ENCODE peak calls at places on chromosome 6, in eight cellular contexts. E, D, B, H, C, G, Z and S are unnamed samples.

GRCh38 chr6:158060447-158061360 is 79.0 kb downstream of the SYNJ2 start:
- DNase-seq in E (peak; percentile 82), D (no peak), Z (peak; percentile 53), G (no peak), B (peak; percentile 66), H (peak; percentile 96), C (peak; percentile 82), S (peak; percentile 50)

GRCh38 chr6:86856937-86857563 is 80.3 kb upstream of the HTR1E start:
- DNase-seq in E (peak; percentile 9), H (no peak), G (no peak), C (no peak), B (peak; percentile 23), D (no peak), Z (peak; percentile 55), S (peak; percentile 52)

GRCh38 chr6:41371992-41372525 is 36.7 kb downstream of the NCR2 start:
- DNase-seq in G (no peak), H (no peak), E (no peak), Z (peak; percentile 25), B (peak; percentile 18), D (no peak), C (peak; percentile 49), S (no peak)

GRCh38 chr6:16168858-16169257 is 40.0 kb downstream of the MYLIP start:
- DNase-seq in H (no peak), E (no peak), C (peak; percentile 39), Z (peak; percentile 26), D (no peak), G (no peak), B (no peak), S (peak; percentile 60)

GRCh38 chr6:121521164-121521555 is 85.7 kb downstream of the GJA1 start:
- DNase-seq in E (no peak), Z (no peak), C (peak; percentile 70), G (no peak), H (no peak), D (no peak), B (no peak), S (peak; percentile 88)

GRCh38 chr6:40996591-40997247 is 42.3 kb downstream of the UNC5CL start:
- DNase-seq in H (no peak), B (peak; percentile 38), C (peak; percentile 71), Z (peak; percentile 47), G (no peak), D (no peak), E (no peak), S (no peak)

GRCh38 chr6:1368940-1369339 is 20.4 kb upstream of the FOXF2 start:
- DNase-seq in B (no peak), E (no peak), H (no peak), G (no peak), C (no peak), D (no peak), Z (no peak), S (no peak)

GRCh38 chr6:52840763-52841585 is at the start of gene GSTA5:
- DNase-seq in B (no peak), G (no peak), H (no peak), D (no peak), Z (no peak), E (no peak), C (no peak), S (peak; percentile 64)

GRCh38 chr6:44715925-44716324 is 328.4 kb downstream of the CDC5L start:
- DNase-seq in D (no peak), G (no peak), C (no peak), Z (no peak), H (no peak), E (no peak), B (no peak), S (no peak)

GRCh38 chr6:110331383-110331782 is 26.8 kb downstream of the METTL24 start:
- DNase-seq in Z (no peak), H (no peak), B (no peak), G (no peak), E (no peak), D (no peak), C (no peak), S (no peak)

GRCh38 chr6:155075938-155076337 is 80.8 kb downstream of the TIAM2 start:
- DNase-seq in C (no peak), E (no peak), Z (no peak), G (no peak), H (no peak), D (no peak), B (no peak), S (no peak)

GRCh38 chr6:29628419-29629281 is 4.3 kb downstream of the GABBR1 start:
- DNase-seq in E (peak; percentile 77), G (peak; percentile 36), D (peak; percentile 17), H (peak; percentile 94), C (peak; percentile 93), Z (peak; percentile 93), B (peak; percentile 70), S (peak; percentile 91)

GRCh38 chr6:157880534-157880933 is 57.5 kb downstream of the SNX9 start:
- DNase-seq in D (no peak), E (no peak), Z (no peak), B (no peak), G (no peak), H (no peak), C (no peak), S (no peak)

GRCh38 chr6:16184129-16184528 is 54.3 kb upstream of the GMPR start:
- DNase-seq in Z (no peak), B (peak; percentile 64), D (no peak), G (no peak), E (no peak), C (peak; percentile 36), H (no peak), S (no peak)